ENCODE peak calls at places on chromosomes 5 and 9, in four cellular contexts. One of them, this sample, is unnamed.

GRCh38 chr5:170791325-170791954 is 7.9 kb downstream of the GABRP start:
- DNase-seq in mucosa of descending colon: peak
- DNase-seq in sigmoid colon: no peak
- DNase-seq in fibroblast of villous mesenchyme: peak
- DNase-seq in this sample: peak

GRCh38 chr5:87825583-87825982 is 412.9 kb upstream of the CCNH start:
- DNase-seq in mucosa of descending colon: no peak
- DNase-seq in sigmoid colon: no peak
- DNase-seq in fibroblast of villous mesenchyme: no peak
- DNase-seq in this sample: peak

GRCh38 chr5:139806111-139806510 is 10.5 kb downstream of the PSD2 start:
- DNase-seq in mucosa of descending colon: no peak
- DNase-seq in sigmoid colon: no peak
- DNase-seq in fibroblast of villous mesenchyme: no peak
- DNase-seq in this sample: no peak

GRCh38 chr5:33738097-33738496 is 153.7 kb downstream of the ADAMTS12 start:
- DNase-seq in mucosa of descending colon: no peak
- DNase-seq in sigmoid colon: no peak
- DNase-seq in fibroblast of villous mesenchyme: no peak
- DNase-seq in this sample: no peak

GRCh38 chr9:94687451-94687850 is 39.0 kb upstream of the AOPEP start:
- DNase-seq in mucosa of descending colon: no peak
- DNase-seq in sigmoid colon: no peak
- DNase-seq in fibroblast of villous mesenchyme: no peak
- DNase-seq in this sample: no peak

GRCh38 chr9:19481971-19482404 is 73.2 kb downstream of the ACER2 start:
- DNase-seq in mucosa of descending colon: no peak
- DNase-seq in sigmoid colon: no peak
- DNase-seq in fibroblast of villous mesenchyme: no peak
- DNase-seq in this sample: no peak

GRCh38 chr5:37723147-37723961 is 116.5 kb downstream of the GDNF start:
- DNase-seq in mucosa of descending colon: no peak
- DNase-seq in sigmoid colon: peak
- DNase-seq in fibroblast of villous mesenchyme: no peak
- DNase-seq in this sample: no peak

GRCh38 chr5:94682799-94683198 is 64.3 kb downstream of the SLF1 start:
- DNase-seq in mucosa of descending colon: no peak
- DNase-seq in sigmoid colon: no peak
- DNase-seq in fibroblast of villous mesenchyme: no peak
- DNase-seq in this sample: no peak

GRCh38 chr9:105967798-105968197 is 273.5 kb downstream of the TMEM38B start:
- DNase-seq in mucosa of descending colon: no peak
- DNase-seq in sigmoid colon: no peak
- DNase-seq in fibroblast of villous mesenchyme: no peak
- DNase-seq in this sample: no peak

GRCh38 chr5:23461576-23461975 is 45.8 kb upstream of the PRDM9 start:
- DNase-seq in mucosa of descending colon: no peak
- DNase-seq in sigmoid colon: no peak
- DNase-seq in fibroblast of villous mesenchyme: no peak
- DNase-seq in this sample: no peak

GRCh38 chr9:17531642-17532254 is 47.1 kb upstream of the SH3GL2 start:
- DNase-seq in mucosa of descending colon: peak
- DNase-seq in sigmoid colon: no peak
- DNase-seq in fibroblast of villous mesenchyme: peak
- DNase-seq in this sample: peak

GRCh38 chr9:130933114-130934046 is 5.7 kb downstream of the FIBCD1 start:
- DNase-seq in mucosa of descending colon: no peak
- DNase-seq in sigmoid colon: no peak
- DNase-seq in fibroblast of villous mesenchyme: peak
- DNase-seq in this sample: peak

GRCh38 chr9:35526087-35526801 is 36.3 kb downstream of the RUSC2 start:
- DNase-seq in mucosa of descending colon: no peak
- DNase-seq in sigmoid colon: no peak
- DNase-seq in fibroblast of villous mesenchyme: peak
- DNase-seq in this sample: peak

GRCh38 chr9:113467183-113467582 is 3.7 kb downstream of the RGS3 start:
- DNase-seq in mucosa of descending colon: no peak
- DNase-seq in sigmoid colon: no peak
- DNase-seq in fibroblast of villous mesenchyme: no peak
- DNase-seq in this sample: no peak

GRCh38 chr5:92678576-92679105 is 902.4 kb downstream of the NR2F1-AS1 start:
- DNase-seq in mucosa of descending colon: no peak
- DNase-seq in sigmoid colon: no peak
- DNase-seq in fibroblast of villous mesenchyme: peak
- DNase-seq in this sample: peak

GRCh38 chr9:26551451-26551850 is 341.2 kb downstream of the CAAP1 start:
- DNase-seq in mucosa of descending colon: no peak
- DNase-seq in sigmoid colon: no peak
- DNase-seq in fibroblast of villous mesenchyme: no peak
- DNase-seq in this sample: no peak

GRCh38 chr5:172565455-172565854 is 75.6 kb upstream of the NEURL1B start:
- DNase-seq in mucosa of descending colon: no peak
- DNase-seq in sigmoid colon: peak
- DNase-seq in fibroblast of villous mesenchyme: no peak
- DNase-seq in this sample: no peak

GRCh38 chr5:98569288-98569687 is 204.2 kb upstream of the RGMB start:
- DNase-seq in mucosa of descending colon: no peak
- DNase-seq in sigmoid colon: no peak
- DNase-seq in fibroblast of villous mesenchyme: peak
- DNase-seq in this sample: peak

GRCh38 chr5:157779221-157779620 is 35.7 kb downstream of the LSM11 start:
- DNase-seq in mucosa of descending colon: no peak
- DNase-seq in sigmoid colon: no peak
- DNase-seq in fibroblast of villous mesenchyme: no peak
- DNase-seq in this sample: no peak

GRCh38 chr9:120733190-120733589 is 18.9 kb upstream of the MEGF9 start:
- DNase-seq in mucosa of descending colon: no peak
- DNase-seq in sigmoid colon: no peak
- DNase-seq in fibroblast of villous mesenchyme: peak
- DNase-seq in this sample: peak

GRCh38 chr5:156513123-156513814 is 186.3 kb downstream of the SGCD start:
- DNase-seq in mucosa of descending colon: no peak
- DNase-seq in sigmoid colon: no peak
- DNase-seq in fibroblast of villous mesenchyme: no peak
- DNase-seq in this sample: no peak

GRCh38 chr5:156515121-156515520 is 188.2 kb downstream of the SGCD start:
- DNase-seq in mucosa of descending colon: no peak
- DNase-seq in sigmoid colon: no peak
- DNase-seq in fibroblast of villous mesenchyme: no peak
- DNase-seq in this sample: no peak

DNA sequence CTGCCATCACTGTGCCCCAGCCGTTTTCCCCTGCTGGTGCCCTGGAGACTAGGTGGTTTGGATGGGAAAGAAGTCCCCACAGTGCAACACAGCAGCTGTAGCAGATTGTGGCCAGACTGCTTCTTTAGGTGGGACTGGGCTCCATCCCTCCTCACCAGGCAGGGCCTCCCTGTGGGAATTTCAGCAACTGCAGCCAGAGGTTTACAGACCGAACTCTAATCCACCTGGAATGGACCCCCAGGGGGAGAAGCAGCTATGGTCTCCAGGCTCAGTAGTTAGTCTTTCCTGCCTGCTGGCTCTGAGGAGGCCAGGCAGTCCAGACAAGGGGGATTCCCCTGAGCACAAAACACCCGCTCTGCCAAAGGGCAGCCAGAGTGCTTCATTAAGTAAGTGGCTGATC is 188.8 kb downstream of the SGCD start:
- DNase-seq in mucosa of descending colon: no peak
- DNase-seq in sigmoid colon: no peak
- DNase-seq in fibroblast of villous mesenchyme: no peak
- DNase-seq in this sample: no peak
- H3K4me3 ChIP-seq in mucosa of descending colon: no peak
- H3K4me3 ChIP-seq in sigmoid colon: no peak
- H3K4me3 ChIP-seq in fibroblast of villous mesenchyme: no peak
- H3K4me3 ChIP-seq in this sample: no peak

GRCh38 chr5:79872309-79872708 is 118.8 kb downstream of the MTX3 start:
- DNase-seq in mucosa of descending colon: no peak
- DNase-seq in sigmoid colon: no peak
- DNase-seq in fibroblast of villous mesenchyme: peak
- DNase-seq in this sample: no peak

GRCh38 chr5:79873216-79873615 is 117.8 kb downstream of the MTX3 start:
- DNase-seq in mucosa of descending colon: no peak
- DNase-seq in sigmoid colon: no peak
- DNase-seq in fibroblast of villous mesenchyme: no peak
- DNase-seq in this sample: no peak

GRCh38 chr5:79878131-79878630 is 112.9 kb downstream of the MTX3 start:
- DNase-seq in mucosa of descending colon: no peak
- DNase-seq in sigmoid colon: no peak
- DNase-seq in fibroblast of villous mesenchyme: no peak
- DNase-seq in this sample: no peak

GRCh38 chr5:79876510-79876909 is 114.6 kb downstream of the MTX3 start:
- DNase-seq in mucosa of descending colon: no peak
- DNase-seq in sigmoid colon: no peak
- DNase-seq in fibroblast of villous mesenchyme: peak
- DNase-seq in this sample: no peak

DNA sequence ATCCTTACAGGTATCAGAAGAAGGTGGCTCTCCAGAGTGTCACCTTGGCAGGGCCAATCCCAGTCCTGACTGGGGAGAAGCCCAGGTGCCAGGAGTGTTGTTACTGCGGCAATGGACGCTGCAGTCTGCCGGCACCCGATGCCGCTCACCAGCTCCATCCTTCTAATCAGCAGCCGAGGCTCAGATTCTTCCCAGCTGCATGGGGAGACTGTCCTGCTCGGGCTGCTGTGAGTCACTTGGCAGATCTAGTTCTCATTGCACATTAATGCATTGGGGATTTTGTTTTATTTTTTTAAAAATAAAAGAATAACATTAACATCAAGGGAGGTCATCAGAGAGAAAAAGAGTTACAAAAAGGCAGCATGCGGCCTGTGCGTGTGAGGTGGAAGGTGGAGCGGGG is 115.8 kb downstream of the MTX3 start:
- DNase-seq in mucosa of descending colon: no peak
- DNase-seq in sigmoid colon: no peak
- DNase-seq in fibroblast of villous mesenchyme: no peak
- DNase-seq in this sample: no peak
- H3K4me3 ChIP-seq in mucosa of descending colon: no peak
- H3K4me3 ChIP-seq in sigmoid colon: no peak
- H3K4me3 ChIP-seq in fibroblast of villous mesenchyme: no peak
- H3K4me3 ChIP-seq in this sample: no peak

DNA sequence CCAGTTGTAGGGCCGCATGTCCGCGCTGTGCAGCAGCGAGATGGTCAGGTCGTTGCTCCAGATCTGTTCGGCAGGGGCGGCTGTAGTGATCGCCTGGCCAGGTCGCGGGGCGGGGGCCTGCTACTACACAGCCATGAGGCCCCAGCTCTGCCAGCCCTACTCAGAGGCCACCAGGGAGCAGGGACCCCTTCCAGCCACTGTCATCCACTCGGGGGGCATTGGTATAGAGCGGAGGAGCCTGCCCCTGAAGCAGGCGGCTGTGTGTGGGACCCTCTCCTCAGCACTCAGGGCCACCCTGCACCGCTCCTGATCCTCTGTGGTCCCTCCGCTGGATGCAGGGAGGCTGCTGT is 1.7 kb downstream of the FBXW5 start:
- DNase-seq in mucosa of descending colon: no peak
- DNase-seq in sigmoid colon: no peak
- DNase-seq in fibroblast of villous mesenchyme: no peak
- DNase-seq in this sample: no peak
- H3K4me3 ChIP-seq in mucosa of descending colon: no peak
- H3K4me3 ChIP-seq in sigmoid colon: no peak
- H3K4me3 ChIP-seq in fibroblast of villous mesenchyme: peak
- H3K4me3 ChIP-seq in this sample: no peak

GRCh38 chr5:32584651-32585050 is 706 bp upstream of the SUB1 start:
- DNase-seq in mucosa of descending colon: no peak
- DNase-seq in sigmoid colon: no peak
- DNase-seq in fibroblast of villous mesenchyme: no peak
- DNase-seq in this sample: peak
- H3K4me3 ChIP-seq in mucosa of descending colon: no peak
- H3K4me3 ChIP-seq in sigmoid colon: no peak
- H3K4me3 ChIP-seq in fibroblast of villous mesenchyme: no peak
- H3K4me3 ChIP-seq in this sample: no peak

GRCh38 chr5:143147918-143148317 is 255.6 kb downstream of the NR3C1 start:
- DNase-seq in mucosa of descending colon: no peak
- DNase-seq in sigmoid colon: peak
- DNase-seq in fibroblast of villous mesenchyme: peak
- DNase-seq in this sample: no peak

GRCh38 chr5:143149759-143150158 is 253.7 kb downstream of the NR3C1 start:
- DNase-seq in mucosa of descending colon: no peak
- DNase-seq in sigmoid colon: no peak
- DNase-seq in fibroblast of villous mesenchyme: no peak
- DNase-seq in this sample: no peak

GRCh38 chr5:143147382-143147781 is 256.1 kb downstream of the NR3C1 start:
- DNase-seq in mucosa of descending colon: no peak
- DNase-seq in sigmoid colon: no peak
- DNase-seq in fibroblast of villous mesenchyme: peak
- DNase-seq in this sample: no peak

GRCh38 chr5:143151056-143151455 is 252.4 kb downstream of the NR3C1 start:
- DNase-seq in mucosa of descending colon: no peak
- DNase-seq in sigmoid colon: no peak
- DNase-seq in fibroblast of villous mesenchyme: no peak
- DNase-seq in this sample: no peak

GRCh38 chr5:143148461-143149170 is 254.9 kb downstream of the NR3C1 start:
- DNase-seq in mucosa of descending colon: no peak
- DNase-seq in sigmoid colon: no peak
- DNase-seq in fibroblast of villous mesenchyme: peak
- DNase-seq in this sample: peak
- H3K4me3 ChIP-seq in mucosa of descending colon: no peak
- H3K4me3 ChIP-seq in sigmoid colon: no peak
- H3K4me3 ChIP-seq in fibroblast of villous mesenchyme: no peak
- H3K4me3 ChIP-seq in this sample: no peak

GRCh38 chr9:107270082-107270481 is 13.0 kb upstream of the RAD23B start:
- DNase-seq in mucosa of descending colon: no peak
- DNase-seq in sigmoid colon: no peak
- DNase-seq in fibroblast of villous mesenchyme: no peak
- DNase-seq in this sample: no peak
- H3K4me3 ChIP-seq in mucosa of descending colon: no peak
- H3K4me3 ChIP-seq in sigmoid colon: no peak
- H3K4me3 ChIP-seq in fibroblast of villous mesenchyme: no peak
- H3K4me3 ChIP-seq in this sample: no peak

GRCh38 chr9:2623866-2624682 is 2.5 kb downstream of the VLDLR start:
- DNase-seq in mucosa of descending colon: no peak
- DNase-seq in sigmoid colon: no peak
- DNase-seq in fibroblast of villous mesenchyme: no peak
- DNase-seq in this sample: peak
- H3K4me3 ChIP-seq in mucosa of descending colon: no peak
- H3K4me3 ChIP-seq in sigmoid colon: no peak
- H3K4me3 ChIP-seq in fibroblast of villous mesenchyme: no peak
- H3K4me3 ChIP-seq in this sample: peak

GRCh38 chr5:154286557-154286956 is 96.0 kb downstream of the GALNT10 start:
- DNase-seq in mucosa of descending colon: no peak
- DNase-seq in sigmoid colon: no peak
- DNase-seq in fibroblast of villous mesenchyme: no peak
- DNase-seq in this sample: no peak
- H3K4me3 ChIP-seq in mucosa of descending colon: no peak
- H3K4me3 ChIP-seq in sigmoid colon: no peak
- H3K4me3 ChIP-seq in fibroblast of villous mesenchyme: no peak
- H3K4me3 ChIP-seq in this sample: no peak

This sample was measured in bronchial epithelial cell.